ENCODE peak calls at places on chromosomes 5 and 9, in five cellular contexts. T is mucosa of gallbladder, B is NCI-H2081, W is upper lobe of right lung, O is NCI-H1105. E is an unnamed sample.

GRCh38 chr9:9914174-9914573 is 698.6 kb downstream of the PTPRD start:
- DNase-seq in T (no peak), B (no peak), W (no peak), O (no peak), E (no peak)

GRCh38 chr5:168596927-168597326 is 17.8 kb upstream of the PANK3 start:
- DNase-seq in T (no peak), B (no peak), W (no peak), O (no peak), E (peak; percentile 51)

GRCh38 chr9:116115731-116116353 is 37.7 kb upstream of the PAPPA start:
- DNase-seq in T (no peak), B (no peak), W (no peak), O (no peak), E (no peak)

GRCh38 chr5:140189977-140190867 is 15.2 kb downstream of the CYSTM1 start:
- DNase-seq in T (no peak), B (no peak), W (no peak), O (no peak), E (no peak)

GRCh38 chr9:136050266-136050705 is 44.8 kb downstream of the NACC2 start:
- DNase-seq in T (no peak), B (no peak), W (no peak), O (no peak), E (no peak)

GRCh38 chr5:81427566-81427965 is 33.6 kb upstream of the ACOT12 start:
- DNase-seq in T (no peak), B (no peak), W (no peak), O (no peak), E (no peak)

GRCh38 chr9:35771524-35771923 is 17.4 kb upstream of the MSMP start:
- DNase-seq in T (no peak), B (peak; percentile 87), W (no peak), O (peak; percentile 74), E (peak; percentile 70)

GRCh38 chr5:8686707-8687106 is 817.8 kb downstream of the MTRR start:
- DNase-seq in T (no peak), B (no peak), W (no peak), O (no peak), E (no peak)

GRCh38 chr9:134295746-134296250 is 30.5 kb upstream of the RXRA start:
- DNase-seq in T (no peak), B (no peak), W (no peak), O (no peak), E (no peak)

GRCh38 chr9:123867034-123867433 is 62.9 kb downstream of the DENND1A start:
- DNase-seq in T (no peak), B (no peak), W (no peak), O (no peak), E (peak; percentile 9)

GRCh38 chr5:179331591-179331990 is 13.7 kb downstream of the ADAMTS2 start:
- DNase-seq in T (no peak), B (no peak), W (no peak), O (no peak), E (no peak)

GRCh38 chr9:130433168-130433946 is 11.4 kb upstream of the ASS1 start:
- DNase-seq in T (no peak), B (peak; percentile 35), W (no peak), O (peak; percentile 58), E (no peak)

GRCh38 chr9:22170162-22170932 is 161.2 kb upstream of the CDKN2B start:
- DNase-seq in T (no peak), B (no peak), W (no peak), O (no peak), E (no peak)

GRCh38 chr9:18566125-18566524 is 92.2 kb downstream of the ADAMTSL1 start:
- DNase-seq in T (no peak), B (no peak), W (no peak), O (no peak), E (no peak)

GRCh38 chr9:129026442-129027223 is 1.5 kb downstream of the SH3GLB2 start:
- DNase-seq in T (peak; percentile 36), B (no peak), W (no peak), O (peak; percentile 14), E (peak; percentile 48)

GRCh38 chr5:151906246-151906645 is 18.4 kb downstream of the GLRA1 start:
- DNase-seq in T (no peak), B (no peak), W (no peak), O (no peak), E (no peak)

GRCh38 chr9:115978739-115979138 is 174.9 kb upstream of the PAPPA start:
- DNase-seq in T (no peak), B (no peak), W (no peak), O (no peak), E (no peak)

GRCh38 chr5:40841068-40841805 is at the start of gene CARD6:
- DNase-seq in T (peak; percentile 13), B (no peak), W (no peak), O (no peak), E (peak; percentile 63)

GRCh38 chr5:119055267-119055666 is 15.6 kb upstream of the DMXL1 start:
- DNase-seq in T (no peak), B (no peak), W (no peak), O (no peak), E (no peak)

GRCh38 chr9:133144142-133144886 is 19.4 kb downstream of the GBGT1 start:
- DNase-seq in T (peak; percentile 80), B (peak; percentile 65), W (peak; percentile 85), O (peak; percentile 47), E (peak; percentile 93)

GRCh38 chr9:2810424-2811075 is 33.3 kb downstream of the PUM3 start:
- DNase-seq in T (no peak), B (no peak), W (no peak), O (no peak), E (no peak)

GRCh38 chr5:149490599-149491187 is 60.5 kb downstream of the CSNK1A1 start:
- DNase-seq in T (no peak), B (no peak), W (no peak), O (no peak), E (no peak)

GRCh38 chr5:43357067-43357466 is 43.9 kb upstream of the HMGCS1 start:
- DNase-seq in T (no peak), B (no peak), W (no peak), O (no peak), E (no peak)

GRCh38 chr5:9025942-9026341 is 519.9 kb downstream of the SEMA5A start:
- DNase-seq in T (no peak), B (no peak), W (no peak), O (no peak), E (no peak)

GRCh38 chr5:153746440-153746839 is 256.0 kb downstream of the GRIA1 start:
- DNase-seq in T (no peak), B (no peak), W (no peak), O (no peak), E (no peak)

GRCh38 chr5:1568201-1568979 is 44.6 kb upstream of the LPCAT1 start:
- DNase-seq in T (peak; percentile 78), B (no peak), W (no peak), O (no peak), E (peak; percentile 80)

GRCh38 chr9:134544388-134545212 is 97.0 kb upstream of the COL5A1 start:
- DNase-seq in T (peak; percentile 21), B (no peak), W (peak; percentile 58), O (no peak), E (no peak)

GRCh38 chr5:175867587-175868347 is 3.6 kb upstream of the CPLX2 start:
- DNase-seq in T (peak; percentile 19), B (peak; percentile 76), W (no peak), O (peak; percentile 31), E (peak; percentile 82)

GRCh38 chr5:36688722-36689121 is 82.3 kb downstream of the SLC1A3 start:
- DNase-seq in T (no peak), B (no peak), W (no peak), O (no peak), E (peak; percentile 5)

GRCh38 chr9:29199975-29200374 is 1626.7 kb upstream of the C9orf72 start:
- DNase-seq in T (no peak), B (no peak), W (no peak), O (no peak), E (no peak)

GRCh38 chr5:134148316-134148715 is 28.4 kb downstream of the SKP1 start:
- DNase-seq in T (no peak), B (no peak), W (no peak), O (no peak), E (no peak)

GRCh38 chr5:108148715-108149139 is 233.2 kb downstream of the FBXL17 start:
- DNase-seq in T (no peak), B (peak; percentile 11), W (no peak), O (no peak), E (peak; percentile 20)

GRCh38 chr9:34990908-34991832 is 1.6 kb downstream of the DNAJB5 start:
- DNase-seq in T (no peak), B (no peak), W (no peak), O (no peak), E (no peak)

GRCh38 chr5:9653811-9654210 is 23.7 kb upstream of the TAS2R1 start:
- DNase-seq in T (no peak), B (no peak), W (no peak), O (no peak), E (no peak)

GRCh38 chr5:15995206-15996052 is 184.2 kb downstream of the MARCHF11 start:
- DNase-seq in T (no peak), B (peak; percentile 27), W (no peak), O (peak; percentile 21), E (no peak)